ENCODE peak calls at places on chromosomes 13 and 19, in five cellular contexts. I is H1, Y is trophoblast cell, O is neuronal stem cell, B is mesenchymal stem cell. H is an unnamed sample.

GRCh38 chr13:66809496-66809895 is 420.6 kb downstream of the PCDH9 start:
- DNase-seq in Y (no peak), I (no peak), O (no peak), B (peak; percentile 17), H (no peak)

GRCh38 chr19:6041991-6042421 is 64.1 kb upstream of the RANBP3 start:
- DNase-seq in O (no peak), Y (no peak), B (no peak), I (no peak), H (no peak)

GRCh38 chr19:43784981-43785808 is 4.4 kb upstream of the KCNN4 start:
- DNase-seq in O (peak; percentile 59), B (peak; percentile 79), I (no peak), Y (peak; percentile 84), H (peak; percentile 73)

GRCh38 chr19:41427647-41428480 is 690 bp upstream of the B3GNT8 start:
- DNase-seq in Y (no peak), I (no peak), O (no peak), B (no peak), H (peak; percentile 39)

GRCh38 chr19:48413879-48414623 is 20.6 kb downstream of the GRIN2D start:
- DNase-seq in I (no peak), Y (no peak), O (no peak), B (peak; percentile 31), H (peak; percentile 68)

GRCh38 chr19:4058696-4059492 is 7.8 kb downstream of the ZBTB7A start:
- DNase-seq in O (no peak), I (no peak), B (no peak), Y (no peak), H (peak; percentile 30)

GRCh38 chr13:93007928-93008327 is 218.7 kb upstream of the GPC6 start:
- DNase-seq in Y (no peak), B (no peak), O (no peak), I (no peak), H (no peak)

GRCh38 chr13:37959284-37959683 is 89.7 kb upstream of the TRPC4 start:
- DNase-seq in I (no peak), Y (no peak), B (no peak), O (no peak), H (no peak)

GRCh38 chr19:18220632-18221275 is 5.5 kb downstream of the PDE4C start:
- DNase-seq in O (no peak), Y (no peak), I (no peak), B (no peak), H (peak; percentile 98)

GRCh38 chr13:112078879-112079526 is 12.1 kb downstream of the SOX1 start:
- DNase-seq in I (no peak), B (no peak), Y (no peak), O (no peak), H (peak; percentile 71)

GRCh38 chr13:100789481-100789880 is 114.9 kb upstream of the TMTC4 start:
- DNase-seq in Y (no peak), I (no peak), O (no peak), B (peak; percentile 61), H (no peak)

GRCh38 chr13:97539651-97540230 is 105.8 kb downstream of the RAP2A start:
- DNase-seq in I (no peak), Y (peak; percentile 33), O (no peak), B (peak; percentile 42), H (no peak)

GRCh38 chr19:47729468-47729798 is 15.9 kb upstream of the NOP53 start:
- DNase-seq in B (peak; percentile 76), Y (peak; percentile 55), I (no peak), O (no peak), H (peak; percentile 66)

GRCh38 chr13:51557875-51558604 is 26.2 kb upstream of the WDFY2 start:
- DNase-seq in O (no peak), Y (no peak), B (peak; percentile 87), I (no peak), H (no peak)

GRCh38 chr19:29086182-29086581 is 126.8 kb downstream of the UQCRFS1 start:
- DNase-seq in O (no peak), B (no peak), Y (no peak), I (no peak), H (no peak)

GRCh38 chr19:1063030-1063908 is 3.7 kb upstream of the ARHGAP45 start:
- DNase-seq in Y (peak; percentile 64), I (no peak), B (no peak), O (no peak), H (no peak)

GRCh38 chr13:98307744-98308524 is 130.9 kb upstream of the RNF113B start:
- DNase-seq in I (no peak), B (peak; percentile 94), Y (no peak), O (no peak), H (no peak)

GRCh38 chr19:39951686-39952085 is 17.3 kb upstream of the FCGBP start:
- DNase-seq in B (peak; percentile 23), I (no peak), O (no peak), Y (no peak), H (no peak)

DNA sequence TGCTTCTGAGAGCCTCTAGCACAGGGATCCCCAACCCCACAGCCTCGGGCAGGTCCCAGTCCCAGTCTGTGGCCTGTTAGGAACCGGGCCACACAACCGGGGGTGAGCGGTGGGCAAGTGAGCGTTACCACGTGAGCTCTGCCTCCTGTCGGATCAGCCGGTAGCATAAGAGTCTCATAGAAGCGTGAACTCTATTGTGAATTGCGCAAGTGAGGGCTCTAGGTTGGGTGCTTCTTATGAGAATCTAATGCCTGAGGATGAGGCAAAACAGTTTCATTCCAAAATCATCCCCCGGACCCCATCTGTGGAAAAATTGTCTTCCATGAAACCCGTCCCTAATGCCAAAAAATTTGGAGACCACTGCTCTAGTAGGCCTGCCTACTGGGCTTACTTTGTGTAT is 87.0 kb upstream of the UBL3 start:
- DNase-seq in Y (no peak), B (no peak), I (no peak), O (no peak), H (no peak)
- H2BK12ac ChIP-seq in Y (no peak overlapping the region), B (no peak overlapping the region), I (no peak overlapping the region), O (no peak overlapping the region), H (no peak overlapping the region)

GRCh38 chr13:52615817-52616216 is 26.4 kb upstream of the HNRNPA1L2 start:
- DNase-seq in I (no peak), Y (no peak), B (no peak), O (no peak), H (no peak)

GRCh38 chr13:52615134-52615801 is 27.0 kb upstream of the HNRNPA1L2 start:
- DNase-seq in I (no peak), Y (no peak), O (no peak), B (no peak), H (no peak)

GRCh38 chr13:52617070-52618060 is 24.9 kb upstream of the HNRNPA1L2 start:
- DNase-seq in Y (peak; percentile 26), I (peak; percentile 57), O (peak; percentile 69), B (peak; percentile 79), H (peak; percentile 87)
- H3K18ac ChIP-seq in Y (no peak overlapping the region), I (peak overlapping the region; percentile 38), O (peak overlapping the region; percentile 58), B (peak overlapping the region; percentile 23), H (no peak overlapping the region)

GRCh38 chr13:34013061-34013460 is 195.1 kb downstream of the RFC3 start:
- DNase-seq in B (no peak), Y (no peak), O (no peak), I (no peak), H (no peak)
- H2BK12ac ChIP-seq in B (no peak overlapping the region), Y (no peak overlapping the region), O (no peak overlapping the region), I (no peak overlapping the region), H (no peak overlapping the region)

GRCh38 chr13:20565120-20565736 is 1.7 kb upstream of the IFT88 start:
- DNase-seq in O (no peak), I (no peak), Y (no peak), B (no peak), H (no peak)

GRCh38 chr13:20570540-20570939 is 3.6 kb downstream of the IFT88 start:
- DNase-seq in O (no peak), Y (no peak), B (peak; percentile 33), I (no peak), H (no peak)

GRCh38 chr13:20566917-20567755 is at the start of gene IFT88:
- DNase-seq in B (peak; percentile 91), Y (peak; percentile 86), I (peak; percentile 19), O (peak; percentile 87), H (peak; percentile 92)

GRCh38 chr13:20567881-20568528 is 1.0 kb downstream of the IFT88 start:
- DNase-seq in I (no peak), O (no peak), B (peak; percentile 13), Y (no peak), H (no peak)

DNA sequence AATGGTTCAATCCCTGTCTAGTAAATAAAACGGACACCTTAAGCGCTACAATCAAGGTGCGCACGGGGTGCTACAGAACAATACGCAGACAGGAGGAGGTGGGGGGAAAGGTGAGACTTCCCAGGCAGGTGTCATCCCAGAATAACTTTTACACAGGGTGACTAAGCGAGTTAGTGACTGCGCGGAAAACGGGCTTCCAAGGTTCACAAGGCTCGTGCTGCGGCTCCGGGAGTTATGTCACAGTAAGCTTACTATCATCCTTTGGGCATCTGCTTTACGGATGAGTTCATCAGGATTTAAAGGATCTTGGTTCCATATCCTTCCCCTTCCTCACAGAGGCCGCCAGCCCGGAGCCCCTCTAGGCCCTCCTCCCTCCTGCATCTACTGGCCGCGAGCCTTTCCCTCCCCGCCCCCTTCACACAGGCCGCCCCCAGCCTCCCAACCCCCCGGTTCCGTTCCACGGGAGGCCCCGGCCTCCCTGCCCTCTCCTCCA is 487 bp upstream of the IFT88 start:
- DNase-seq in B (peak; percentile 84), I (peak; percentile 17), Y (peak; percentile 87), O (no peak), H (no peak)
- H3K18ac ChIP-seq in B (peak overlapping the region; percentile 95), I (peak overlapping the region; percentile 48), Y (peak overlapping the region; percentile 94), O (peak overlapping the region; percentile 96), H (peak overlapping the region; percentile 95)

DNA sequence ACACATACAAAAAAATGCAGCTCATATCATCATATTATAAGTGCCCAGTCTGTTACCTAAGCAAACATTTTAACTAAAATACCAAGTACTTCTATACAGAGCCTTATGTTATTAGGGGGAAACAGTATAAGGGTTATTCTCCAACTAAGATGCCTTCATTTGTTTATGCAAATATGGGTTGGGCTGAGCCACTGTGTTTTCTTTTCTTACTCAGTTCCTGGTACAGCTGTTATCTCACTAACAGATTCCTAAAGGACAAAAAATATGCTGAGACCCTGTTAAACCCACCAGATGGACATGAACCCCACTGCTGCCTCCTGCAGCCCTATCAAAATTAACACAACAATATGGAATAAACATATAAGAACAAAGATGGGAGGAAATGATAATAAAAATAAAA is 34.5 kb upstream of the SMAD9 start:
- DNase-seq in Y (no peak), O (no peak), I (no peak), B (no peak), H (no peak)
- H2BK12ac ChIP-seq in Y (no peak overlapping the region), O (no peak overlapping the region), I (no peak overlapping the region), B (no peak overlapping the region), H (no peak overlapping the region)